ENCODE peak calls at places on chromosome 16, in eight cellular contexts. D is ACHN; H is stimulated activated CD8-positive, alpha-beta memory T cell treated with anti-CD3 and anti-CD28 coated beads, Interleukin-2, amount 100 ng/mL, for 48 hours; R is nephron progenitor cell; O is AG10803; C is NCI-H2029; I is activated CD4-positive, alpha-beta T cell treated with anti-CD3 and anti-CD28 coated beads for 48 hours; V is GM10248. L is an unnamed sample.

GRCh38 chr16:73010150-73010676 is 37.7 kb downstream of the ZFHX3 start:
- DNase-seq in C (no peak), R (no peak), I (no peak), H (no peak), D (no peak), V (no peak), O (no peak), L (no peak)

GRCh38 chr16:79825002-79825401 is 224.5 kb upstream of the MAF start:
- DNase-seq in H (no peak), C (no peak), R (no peak), V (no peak), I (no peak), D (no peak), O (no peak), L (no peak)

GRCh38 chr16:86991679-86992078 is 325.5 kb downstream of the C16orf95 start:
- DNase-seq in V (no peak), D (no peak), C (no peak), R (no peak), H (no peak), O (no peak), I (no peak), L (peak)

GRCh38 chr16:31700530-31701388 is 172.8 kb upstream of the ZNF267 start:
- DNase-seq in O (peak), I (peak), D (peak), H (peak), R (peak), V (peak), C (no peak), L (peak)

GRCh38 chr16:75306102-75306762 is 54.8 kb upstream of the BCAR1 start:
- DNase-seq in V (no peak), D (peak), C (no peak), I (no peak), R (no peak), O (no peak), H (no peak), L (peak)

GRCh38 chr16:22861585-22861984 is 47.6 kb downstream of the HS3ST2 start:
- DNase-seq in H (no peak), I (no peak), D (no peak), C (no peak), V (no peak), R (no peak), O (no peak), L (no peak)

GRCh38 chr16:80862153-80862552 is 57.8 kb upstream of the CDYL2 start:
- DNase-seq in D (no peak), I (no peak), R (no peak), V (no peak), H (no peak), C (no peak), O (no peak), L (no peak)

GRCh38 chr16:53433930-53434435 is 288 bp upstream of the RBL2 start:
- DNase-seq in H (no peak), D (peak), O (no peak), R (no peak), C (no peak), I (no peak), V (no peak), L (peak)

GRCh38 chr16:66278111-66278531 is 88.4 kb upstream of the CDH5 start:
- DNase-seq in H (no peak), C (peak), V (no peak), I (no peak), D (no peak), R (no peak), O (no peak), L (no peak)

GRCh38 chr16:19488213-19488640 is 33.7 kb downstream of the GDE1 start:
- DNase-seq in O (no peak), H (no peak), V (no peak), C (no peak), R (no peak), I (no peak), D (no peak), L (no peak)

GRCh38 chr16:59905131-59905530 is 1171.0 kb upstream of the GOT2 start:
- DNase-seq in H (no peak), D (no peak), V (no peak), C (no peak), I (no peak), R (no peak), O (no peak), L (no peak)

GRCh38 chr16:4681471-4682083 is 11.8 kb upstream of the NUDT16L1 start:
- DNase-seq in C (no peak), D (no peak), R (no peak), O (no peak), I (no peak), V (no peak), H (no peak), L (no peak)

GRCh38 chr16:47888142-47888541 is 267.7 kb downstream of the ABCC12 start:
- DNase-seq in R (no peak), D (peak), O (peak), C (no peak), I (no peak), H (no peak), V (no peak), L (peak)

GRCh38 chr16:89598199-89598598 is 15.2 kb upstream of the DPEP1 start:
- DNase-seq in H (no peak), O (peak), I (no peak), D (peak), R (no peak), V (no peak), C (no peak), L (peak)

GRCh38 chr16:54632821-54633220 is 297.8 kb upstream of the IRX5 start:
- DNase-seq in R (no peak), D (no peak), I (no peak), O (no peak), H (no peak), V (no peak), C (no peak), L (no peak)

GRCh38 chr16:66471696-66472393 is 44.8 kb downstream of the BEAN1 start:
- DNase-seq in I (no peak), C (no peak), V (no peak), R (no peak), O (no peak), H (no peak), D (no peak), L (no peak)

GRCh38 chr16:83095926-83096692 is 469.3 kb downstream of the CDH13 start:
- DNase-seq in I (no peak), D (peak), H (no peak), V (no peak), R (no peak), O (peak), C (no peak), L (peak)

GRCh38 chr16:70635356-70636016 is 10.9 kb upstream of the IL34 start:
- DNase-seq in I (no peak), D (no peak), O (peak), R (peak), V (no peak), H (no peak), C (no peak), L (peak)

GRCh38 chr16:63947022-63947421 is 1174.8 kb downstream of the CDH11 start:
- DNase-seq in O (no peak), V (no peak), R (no peak), H (no peak), D (no peak), C (no peak), I (no peak), L (no peak)

L was measured in EL.